ENCODE peak calls at places on chromosome 9, in eight cellular contexts. A, M, U, J, P, Y, H and G are unnamed samples.

GRCh38 chr9:101093620-101094019 is 65.1 kb downstream of the PLPPR1 start:
- DNase-seq in P (peak), H (no peak), J (no peak), A (no peak), M (peak), Y (no peak), U (peak), G (no peak)

GRCh38 chr9:99266136-99267023 is 44.3 kb downstream of the SEC61B start:
- DNase-seq in A (peak), H (peak), J (peak), U (peak), M (peak), P (peak), Y (peak), G (peak)

GRCh38 chr9:93826209-93826608 is 128.9 kb downstream of the BARX1 start:
- DNase-seq in H (no peak), U (no peak), A (peak), J (no peak), P (no peak), M (peak), Y (no peak), G (no peak)

GRCh38 chr9:80619356-80619755 is 1047.6 kb downstream of the TLE4 start:
- DNase-seq in M (no peak), A (no peak), J (no peak), H (no peak), Y (no peak), U (no peak), P (no peak), G (no peak)

GRCh38 chr9:127684576-127684975 is 22.2 kb upstream of the CFAP157 start:
- DNase-seq in M (no peak), J (no peak), Y (no peak), H (no peak), A (no peak), U (no peak), P (no peak), G (no peak)

GRCh38 chr9:117938086-117938485 is 233.9 kb downstream of the TLR4 start:
- DNase-seq in P (no peak), A (no peak), U (no peak), M (no peak), H (no peak), J (no peak), Y (no peak), G (no peak)

GRCh38 chr9:131048820-131049219 is 39.8 kb downstream of the LAMC3 start:
- DNase-seq in J (no peak), P (no peak), Y (no peak), M (no peak), U (no peak), A (no peak), H (no peak), G (no peak)

GRCh38 chr9:30978000-30978399 is 1406.4 kb upstream of the ACO1 start:
- DNase-seq in H (no peak), J (no peak), Y (no peak), U (no peak), P (no peak), M (no peak), A (no peak), G (no peak)

GRCh38 chr9:124372038-124372437 is 43.2 kb downstream of the PSMB7 start:
- DNase-seq in M (no peak), Y (no peak), J (no peak), A (no peak), U (no peak), H (no peak), P (no peak), G (peak)

GRCh38 chr9:125538092-125538473 is 168.9 kb downstream of the MAPKAP1 start:
- DNase-seq in M (peak), P (peak), J (peak), Y (no peak), A (no peak), U (peak), H (no peak), G (no peak)

GRCh38 chr9:77598510-77598909 is 49.6 kb downstream of the GNA14 start:
- DNase-seq in Y (no peak), J (no peak), M (no peak), A (no peak), U (peak), H (no peak), P (no peak), G (no peak)

GRCh38 chr9:120713257-120714087 is 798 bp downstream of the MEGF9 start:
- DNase-seq in Y (peak), H (no peak), P (no peak), M (no peak), U (no peak), J (no peak), A (peak), G (peak)

GRCh38 chr9:97900738-97901565 is 21.3 kb downstream of the TRMO start:
- DNase-seq in H (no peak), A (no peak), U (peak), J (peak), M (peak), P (peak), Y (peak), G (peak)

GRCh38 chr9:113828211-113828610 is 47.9 kb upstream of the ZNF618 start:
- DNase-seq in M (no peak), Y (no peak), J (no peak), U (peak), P (no peak), A (no peak), H (no peak), G (no peak)

GRCh38 chr9:10479172-10479571 is 133.6 kb downstream of the PTPRD start:
- DNase-seq in P (peak), J (no peak), A (no peak), U (no peak), M (peak), H (no peak), Y (peak), G (peak)

GRCh38 chr9:109244179-109245132 is 76.4 kb downstream of the EPB41L4B start:
- DNase-seq in H (peak), M (peak), U (peak), A (peak), J (peak), P (peak), Y (peak), G (peak)

GRCh38 chr9:120464176-120464575 is 115.8 kb downstream of the CDK5RAP2 start:
- DNase-seq in H (no peak), P (no peak), J (no peak), U (no peak), A (no peak), M (no peak), Y (no peak), G (no peak)

GRCh38 chr9:73231203-73231602 is 79.5 kb downstream of the ANXA1 start:
- DNase-seq in U (no peak), P (no peak), M (no peak), J (no peak), Y (no peak), A (no peak), H (no peak), G (no peak)

GRCh38 chr9:88535932-88536324 is 950 bp downstream of the NXNL2 start:
- DNase-seq in Y (no peak), H (no peak), M (no peak), P (no peak), U (no peak), A (no peak), J (no peak), G (no peak)

GRCh38 chr9:16139781-16140180 is 586.9 kb downstream of the CCDC171 start:
- DNase-seq in M (no peak), J (no peak), A (no peak), P (no peak), Y (no peak), H (no peak), U (no peak), G (no peak)

GRCh38 chr9:6439051-6439703 is 26.2 kb downstream of the UHRF2 start:
- DNase-seq in U (no peak), Y (no peak), P (no peak), J (no peak), M (no peak), A (no peak), H (no peak), G (no peak)

GRCh38 chr9:20980713-20981481 is 50.5 kb downstream of the HACD4 start:
- DNase-seq in Y (no peak), A (no peak), J (no peak), P (no peak), U (peak), H (peak), M (no peak), G (peak)

GRCh38 chr9:123834907-123835562 is 94.9 kb downstream of the DENND1A start:
- DNase-seq in A (no peak), Y (peak), H (peak), J (no peak), P (no peak), M (no peak), U (peak), G (peak)

GRCh38 chr9:106233116-106233515 is 538.8 kb downstream of the TMEM38B start:
- DNase-seq in U (no peak), M (no peak), H (no peak), J (no peak), A (no peak), P (no peak), Y (no peak), G (no peak)

GRCh38 chr9:33297455-33297854 is 7.1 kb downstream of the NFX1 start:
- DNase-seq in J (no peak), H (peak), Y (no peak), P (no peak), A (no peak), M (no peak), U (peak), G (peak)

GRCh38 chr9:92191801-92192200 is 76.6 kb upstream of the SPTLC1 start:
- DNase-seq in U (no peak), A (no peak), P (no peak), M (no peak), H (no peak), Y (no peak), J (no peak), G (no peak)

GRCh38 chr9:113649054-113649453 is 185.5 kb downstream of the RGS3 start:
- DNase-seq in Y (no peak), U (peak), H (no peak), M (no peak), A (no peak), J (no peak), P (no peak), G (no peak)

GRCh38 chr9:105713260-105713938 is 19.1 kb downstream of the TMEM38B start:
- DNase-seq in P (no peak), H (no peak), U (no peak), Y (no peak), J (no peak), M (no peak), A (no peak), G (no peak)

GRCh38 chr9:136024696-136025316 is 63.6 kb upstream of the UBAC1 start:
- DNase-seq in A (no peak), P (no peak), J (no peak), M (no peak), Y (no peak), H (no peak), U (no peak), G (no peak)

GRCh38 chr9:107557236-107557990 is 67.8 kb upstream of the KLF4 start:
- DNase-seq in P (no peak), A (no peak), M (no peak), U (peak), J (peak), H (no peak), Y (no peak), G (no peak)

DNA sequence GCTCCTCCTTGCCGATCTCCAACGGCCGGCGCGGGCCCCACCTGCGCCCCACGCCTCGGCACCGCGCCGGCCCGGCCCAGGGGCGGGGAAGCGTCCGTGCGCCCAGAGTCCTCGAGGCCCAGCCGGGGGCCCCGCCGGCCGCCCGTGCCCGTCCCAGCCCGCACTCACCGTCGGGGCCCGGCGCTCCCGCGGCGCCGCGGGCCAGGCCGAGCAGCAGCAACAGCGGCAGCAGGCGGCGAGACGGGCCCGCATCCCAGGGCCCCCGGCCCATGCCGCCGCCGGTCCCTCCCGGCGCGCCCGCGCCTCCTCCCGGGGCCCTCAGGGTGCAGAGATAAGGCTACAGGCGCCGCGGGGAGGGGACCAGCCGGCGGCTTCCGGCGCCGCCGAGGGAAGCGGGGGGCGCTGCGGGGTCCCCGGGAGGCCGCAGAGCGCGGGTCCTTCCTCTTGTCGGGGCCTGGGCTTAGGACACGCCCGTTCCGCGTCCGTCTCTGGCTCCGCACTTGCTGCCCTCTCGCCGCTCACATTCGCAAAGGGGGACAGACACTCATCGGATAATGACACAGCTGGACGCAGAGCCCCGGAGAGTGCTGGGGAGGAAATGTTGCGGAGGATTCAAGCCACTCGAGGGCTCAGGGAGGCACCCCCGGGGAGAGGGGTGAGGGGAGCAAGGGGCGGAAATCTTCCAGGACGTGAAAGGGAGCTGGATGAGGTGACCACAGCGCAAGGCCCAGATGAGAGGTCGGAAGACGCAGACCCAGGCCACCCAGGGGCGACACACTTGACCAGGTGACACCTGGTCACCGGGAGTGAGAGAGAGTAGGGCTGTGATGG is at the start of gene SUSD1:
- DNase-seq in Y (peak), A (peak), M (peak), P (peak), J (no peak), U (peak), H (no peak), G (peak)
- TF ChIP-seq POLR2A in Y (peak), A (no peak), M (peak), P (peak), J (peak), U (no peak), H (no peak), G (no peak)

GRCh38 chr9:133455936-133456335 is 3.8 kb upstream of the CACFD1 start:
- DNase-seq in U (no peak), M (no peak), P (no peak), Y (no peak), J (no peak), A (no peak), H (no peak), G (no peak)

GRCh38 chr9:133457233-133457632 is 2.5 kb upstream of the CACFD1 start:
- DNase-seq in H (no peak), A (no peak), U (no peak), J (no peak), P (peak), M (no peak), Y (peak), G (no peak)

GRCh38 chr9:133458643-133459312 is 1.0 kb upstream of the CACFD1 start:
- DNase-seq in Y (no peak), U (no peak), J (no peak), M (no peak), P (peak), A (no peak), H (no peak), G (peak)

GRCh38 chr9:133456409-133456808 is 3.4 kb upstream of the CACFD1 start:
- DNase-seq in Y (no peak), M (peak), J (no peak), A (no peak), U (no peak), H (no peak), P (no peak), G (no peak)

DNA sequence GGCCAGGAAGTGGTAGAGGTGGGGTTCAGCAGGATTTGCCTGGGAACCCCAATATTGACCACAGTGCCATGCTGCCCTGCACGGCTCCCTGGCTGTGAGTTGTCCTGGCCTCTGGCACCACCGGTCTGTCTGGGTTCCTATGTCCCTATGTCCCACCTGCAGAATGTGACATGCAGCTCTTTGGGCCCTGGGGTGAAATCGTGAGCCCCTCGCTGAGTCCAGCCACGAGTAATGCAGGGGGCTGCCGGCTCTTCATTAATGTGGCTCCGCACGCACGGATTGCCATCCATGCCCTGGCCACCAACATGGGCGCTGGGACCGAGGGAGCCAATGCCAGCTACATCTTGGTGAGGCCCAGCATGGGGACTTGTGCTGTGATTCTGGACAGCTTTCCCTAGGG is 2.0 kb upstream of the CACFD1 start:
- DNase-seq in J (no peak), P (no peak), M (no peak), Y (no peak), H (no peak), A (no peak), U (no peak), G (no peak)
- H3K4me3 ChIP-seq in J (no peak), P (no peak), M (no peak), Y (no peak), H (no peak), A (no peak), U (no peak), G (no peak)

GRCh38 chr9:19410594-19410993 is 1.8 kb downstream of the ACER2 start:
- DNase-seq in A (no peak), H (no peak), U (no peak), Y (no peak), J (no peak), M (no peak), P (no peak), G (peak)
- TF ChIP-seq MAX in A (no peak), H (no peak), U (no peak), Y (no peak), J (no peak), M (no peak), P (no peak), G (no peak)

GRCh38 chr9:4021621-4022213 is 278.2 kb downstream of the GLIS3 start:
- DNase-seq in M (no peak), P (no peak), U (no peak), H (no peak), J (no peak), A (no peak), Y (no peak), G (no peak)

GRCh38 chr9:4012446-4012845 is 287.4 kb downstream of the GLIS3 start:
- DNase-seq in Y (no peak), H (no peak), P (no peak), J (no peak), M (no peak), U (no peak), A (no peak), G (no peak)

GRCh38 chr9:4020038-4020746 is 279.7 kb downstream of the GLIS3 start:
- DNase-seq in M (no peak), A (no peak), J (no peak), U (no peak), P (no peak), Y (no peak), H (no peak), G (no peak)

GRCh38 chr9:4020747-4021296 is 279.0 kb downstream of the GLIS3 start:
- DNase-seq in A (no peak), H (no peak), J (no peak), P (no peak), M (no peak), U (no peak), Y (no peak), G (no peak)

GRCh38 chr9:4016789-4017188 is 283.1 kb downstream of the GLIS3 start:
- DNase-seq in H (no peak), P (no peak), U (no peak), M (no peak), Y (no peak), A (no peak), J (no peak), G (no peak)
- TF ChIP-seq POLR2A in H (no peak), P (no peak), U (no peak), M (no peak), Y (no peak), A (no peak), J (no peak), G (no peak)